ENCODE peak calls at places on chromosome 15, in ten cellular contexts. One of them, this sample, is unnamed.

GRCh38 chr15:45402955-45403892 is 24.9 kb upstream of the GATM start:
- DNase-seq in mesothelial cell of epicardium: peak; percentile 43
- DNase-seq in breast epithelium: no peak
- DNase-seq in MM.1S: peak; percentile 44
- DNase-seq in cardiac fibroblast: peak; percentile 74
- DNase-seq in AG09319: no peak
- DNase-seq in foreskin keratinocyte: peak; percentile 79
- DNase-seq in GM23338: peak; percentile 49
- DNase-seq in GM12865: peak; percentile 61
- DNase-seq in GM10248: peak; percentile 44
- DNase-seq in this sample: peak; percentile 43

GRCh38 chr15:95249524-95249923 is 1018.2 kb downstream of the MCTP2 start:
- DNase-seq in foreskin keratinocyte: no peak
- DNase-seq in mesothelial cell of epicardium: no peak
- DNase-seq in GM23338: no peak
- DNase-seq in MM.1S: no peak
- DNase-seq in cardiac fibroblast: no peak
- DNase-seq in GM12865: no peak
- DNase-seq in breast epithelium: no peak
- DNase-seq in GM10248: no peak
- DNase-seq in AG09319: no peak
- DNase-seq in this sample: no peak

GRCh38 chr15:88882745-88883144 is 12.6 kb downstream of the HAPLN3 start:
- DNase-seq in mesothelial cell of epicardium: no peak
- DNase-seq in GM10248: no peak
- DNase-seq in cardiac fibroblast: peak; percentile 61
- DNase-seq in GM12865: no peak
- DNase-seq in foreskin keratinocyte: no peak
- DNase-seq in GM23338: no peak
- DNase-seq in MM.1S: no peak
- DNase-seq in breast epithelium: no peak
- DNase-seq in AG09319: no peak
- DNase-seq in this sample: peak; percentile 65

GRCh38 chr15:58258501-58259274 is 120.5 kb downstream of the AQP9 start:
- DNase-seq in MM.1S: no peak
- DNase-seq in AG09319: no peak
- DNase-seq in GM12865: no peak
- DNase-seq in mesothelial cell of epicardium: no peak
- DNase-seq in GM10248: no peak
- DNase-seq in cardiac fibroblast: no peak
- DNase-seq in breast epithelium: no peak
- DNase-seq in foreskin keratinocyte: peak; percentile 96
- DNase-seq in GM23338: peak; percentile 28
- DNase-seq in this sample: no peak

GRCh38 chr15:98485451-98485850 is 162.9 kb upstream of the IGF1R start:
- DNase-seq in GM12865: no peak
- DNase-seq in breast epithelium: no peak
- DNase-seq in cardiac fibroblast: no peak
- DNase-seq in mesothelial cell of epicardium: no peak
- DNase-seq in AG09319: no peak
- DNase-seq in GM10248: no peak
- DNase-seq in foreskin keratinocyte: no peak
- DNase-seq in MM.1S: no peak
- DNase-seq in GM23338: no peak
- DNase-seq in this sample: no peak

GRCh38 chr15:55897560-55898336 is 95.7 kb downstream of the NEDD4 start:
- DNase-seq in mesothelial cell of epicardium: no peak
- DNase-seq in AG09319: no peak
- DNase-seq in breast epithelium: no peak
- DNase-seq in cardiac fibroblast: peak; percentile 77
- DNase-seq in GM12865: peak; percentile 7
- DNase-seq in GM23338: peak; percentile 85
- DNase-seq in GM10248: peak; percentile 32
- DNase-seq in MM.1S: no peak
- DNase-seq in foreskin keratinocyte: peak; percentile 94
- DNase-seq in this sample: peak; percentile 42

GRCh38 chr15:78374436-78375393 is 34.6 kb downstream of the CRABP1 start:
- DNase-seq in foreskin keratinocyte: peak; percentile 75
- DNase-seq in mesothelial cell of epicardium: no peak
- DNase-seq in GM12865: peak; percentile 13
- DNase-seq in MM.1S: no peak
- DNase-seq in AG09319: no peak
- DNase-seq in GM23338: no peak
- DNase-seq in GM10248: no peak
- DNase-seq in breast epithelium: peak; percentile 39
- DNase-seq in cardiac fibroblast: no peak
- DNase-seq in this sample: no peak

GRCh38 chr15:99345832-99346462 is 94.7 kb downstream of the LRRC28 start:
- DNase-seq in AG09319: no peak
- DNase-seq in mesothelial cell of epicardium: no peak
- DNase-seq in MM.1S: no peak
- DNase-seq in breast epithelium: no peak
- DNase-seq in GM12865: no peak
- DNase-seq in cardiac fibroblast: no peak
- DNase-seq in foreskin keratinocyte: no peak
- DNase-seq in GM10248: no peak
- DNase-seq in GM23338: no peak
- DNase-seq in this sample: no peak

GRCh38 chr15:79315623-79316328 is 4.9 kb downstream of the TMED3 start:
- DNase-seq in GM23338: no peak
- DNase-seq in foreskin keratinocyte: no peak
- DNase-seq in breast epithelium: no peak
- DNase-seq in MM.1S: no peak
- DNase-seq in cardiac fibroblast: no peak
- DNase-seq in mesothelial cell of epicardium: no peak
- DNase-seq in AG09319: no peak
- DNase-seq in GM10248: no peak
- DNase-seq in GM12865: no peak
- DNase-seq in this sample: no peak

GRCh38 chr15:55224892-55225291 is 28.2 kb upstream of the RSL24D1 start:
- DNase-seq in breast epithelium: no peak
- DNase-seq in MM.1S: no peak
- DNase-seq in GM10248: no peak
- DNase-seq in mesothelial cell of epicardium: no peak
- DNase-seq in AG09319: no peak
- DNase-seq in cardiac fibroblast: peak; percentile 26
- DNase-seq in GM12865: peak; percentile 21
- DNase-seq in GM23338: no peak
- DNase-seq in foreskin keratinocyte: no peak
- DNase-seq in this sample: no peak

GRCh38 chr15:42059661-42060476 is 34.5 kb downstream of the PLA2G4D start:
- DNase-seq in GM23338: peak; percentile 78
- DNase-seq in breast epithelium: peak; percentile 30
- DNase-seq in cardiac fibroblast: peak; percentile 60
- DNase-seq in MM.1S: peak; percentile 58
- DNase-seq in foreskin keratinocyte: no peak
- DNase-seq in mesothelial cell of epicardium: peak; percentile 72
- DNase-seq in GM10248: peak; percentile 65
- DNase-seq in AG09319: no peak
- DNase-seq in GM12865: peak; percentile 67
- DNase-seq in this sample: peak; percentile 7

GRCh38 chr15:44775923-44776322 is 39.6 kb downstream of the TRIM69 start:
- DNase-seq in cardiac fibroblast: peak; percentile 23
- DNase-seq in foreskin keratinocyte: peak; percentile 81
- DNase-seq in MM.1S: peak; percentile 24
- DNase-seq in GM23338: no peak
- DNase-seq in breast epithelium: no peak
- DNase-seq in GM12865: peak; percentile 40
- DNase-seq in AG09319: no peak
- DNase-seq in mesothelial cell of epicardium: no peak
- DNase-seq in GM10248: no peak
- DNase-seq in this sample: no peak

GRCh38 chr15:69862540-69862939 is 235.2 kb downstream of the TLE3 start:
- DNase-seq in breast epithelium: no peak
- DNase-seq in GM23338: no peak
- DNase-seq in MM.1S: no peak
- DNase-seq in cardiac fibroblast: peak; percentile 14
- DNase-seq in foreskin keratinocyte: no peak
- DNase-seq in GM12865: no peak
- DNase-seq in mesothelial cell of epicardium: no peak
- DNase-seq in AG09319: peak; percentile 19
- DNase-seq in GM10248: no peak
- DNase-seq in this sample: no peak

GRCh38 chr15:73318463-73319351 is 50.1 kb downstream of the HCN4 start:
- DNase-seq in cardiac fibroblast: no peak
- DNase-seq in AG09319: no peak
- DNase-seq in GM12865: peak; percentile 71
- DNase-seq in GM23338: peak; percentile 87
- DNase-seq in GM10248: peak; percentile 72
- DNase-seq in foreskin keratinocyte: no peak
- DNase-seq in MM.1S: no peak
- DNase-seq in mesothelial cell of epicardium: no peak
- DNase-seq in breast epithelium: no peak
- DNase-seq in this sample: no peak

GRCh38 chr15:52678036-52678467 is 1.1 kb downstream of the ATOSA start:
- DNase-seq in GM10248: peak; percentile 40
- DNase-seq in MM.1S: peak; percentile 83
- DNase-seq in GM23338: peak; percentile 60
- DNase-seq in mesothelial cell of epicardium: peak; percentile 45
- DNase-seq in AG09319: no peak
- DNase-seq in breast epithelium: peak; percentile 58
- DNase-seq in cardiac fibroblast: peak; percentile 71
- DNase-seq in GM12865: peak; percentile 82
- DNase-seq in foreskin keratinocyte: peak; percentile 60
- DNase-seq in this sample: peak; percentile 60
- TF ChIP-seq CTCF in GM10248: peak; percentile 15
- TF ChIP-seq CTCF in MM.1S: peak; percentile 37
- TF ChIP-seq CTCF in GM23338: peak; percentile 20
- TF ChIP-seq CTCF in mesothelial cell of epicardium: no peak
- TF ChIP-seq CTCF in AG09319: peak; percentile 24
- TF ChIP-seq CTCF in breast epithelium: no peak
- TF ChIP-seq CTCF in cardiac fibroblast: no peak
- TF ChIP-seq CTCF in GM12865: no peak
- TF ChIP-seq CTCF in foreskin keratinocyte: peak; percentile 52
- TF ChIP-seq CTCF in this sample: no peak

GRCh38 chr15:31193291-31193690 is 91.8 kb upstream of the TRPM1 start:
- DNase-seq in foreskin keratinocyte: no peak
- DNase-seq in MM.1S: no peak
- DNase-seq in cardiac fibroblast: no peak
- DNase-seq in breast epithelium: no peak
- DNase-seq in GM10248: no peak
- DNase-seq in AG09319: no peak
- DNase-seq in mesothelial cell of epicardium: no peak
- DNase-seq in GM23338: no peak
- DNase-seq in GM12865: no peak
- DNase-seq in this sample: no peak

GRCh38 chr15:31202953-31203352 is 101.4 kb upstream of the TRPM1 start:
- DNase-seq in foreskin keratinocyte: no peak
- DNase-seq in MM.1S: peak; percentile 79
- DNase-seq in GM12865: peak; percentile 64
- DNase-seq in GM10248: no peak
- DNase-seq in mesothelial cell of epicardium: no peak
- DNase-seq in AG09319: no peak
- DNase-seq in breast epithelium: no peak
- DNase-seq in cardiac fibroblast: no peak
- DNase-seq in GM23338: no peak
- DNase-seq in this sample: no peak

GRCh38 chr15:31197497-31198414 is 96.2 kb upstream of the TRPM1 start:
- DNase-seq in GM10248: peak; percentile 65
- DNase-seq in AG09319: no peak
- DNase-seq in mesothelial cell of epicardium: no peak
- DNase-seq in GM12865: peak; percentile 83
- DNase-seq in breast epithelium: no peak
- DNase-seq in foreskin keratinocyte: no peak
- DNase-seq in MM.1S: peak; percentile 42
- DNase-seq in cardiac fibroblast: peak; percentile 34
- DNase-seq in GM23338: peak; percentile 80
- DNase-seq in this sample: peak; percentile 12
- TF ChIP-seq CTCF in GM10248: peak; percentile 66
- TF ChIP-seq CTCF in AG09319: peak; percentile 54
- TF ChIP-seq CTCF in mesothelial cell of epicardium: peak; percentile 63
- TF ChIP-seq CTCF in GM12865: peak; percentile 87
- TF ChIP-seq CTCF in breast epithelium: no peak
- TF ChIP-seq CTCF in foreskin keratinocyte: peak; percentile 68
- TF ChIP-seq CTCF in MM.1S: peak; percentile 87
- TF ChIP-seq CTCF in cardiac fibroblast: peak; percentile 75
- TF ChIP-seq CTCF in GM23338: peak; percentile 82
- TF ChIP-seq CTCF in this sample: peak; percentile 84

DNA sequence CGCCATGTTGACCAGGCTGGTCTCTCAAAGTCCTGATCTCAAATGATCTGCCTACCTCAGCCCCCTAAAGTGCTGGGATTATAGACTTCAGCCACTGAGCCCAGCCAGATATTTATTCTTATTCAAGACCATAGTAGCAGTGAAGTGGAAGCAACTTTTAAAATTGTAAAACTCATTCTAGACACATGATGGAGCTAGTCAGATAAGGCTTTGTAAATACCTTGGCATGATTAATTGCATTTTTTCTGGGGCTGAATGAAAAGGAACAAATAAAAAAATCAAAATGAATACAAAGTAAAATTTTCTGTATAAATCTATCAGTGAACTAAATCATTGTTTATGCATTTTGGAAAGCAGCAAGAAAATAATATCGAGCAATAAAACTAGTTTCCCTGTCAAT is 4.1 kb upstream of the MYO1E start:
- DNase-seq in GM23338: no peak
- DNase-seq in foreskin keratinocyte: no peak
- DNase-seq in mesothelial cell of epicardium: no peak
- DNase-seq in GM10248: no peak
- DNase-seq in MM.1S: no peak
- DNase-seq in GM12865: peak; percentile 41
- DNase-seq in cardiac fibroblast: peak; percentile 45
- DNase-seq in breast epithelium: no peak
- DNase-seq in AG09319: no peak
- DNase-seq in this sample: peak; percentile 21
- TF ChIP-seq CTCF in GM23338: peak; percentile 15
- TF ChIP-seq CTCF in foreskin keratinocyte: peak; percentile 59
- TF ChIP-seq CTCF in mesothelial cell of epicardium: no peak
- TF ChIP-seq CTCF in GM10248: peak; percentile 36
- TF ChIP-seq CTCF in MM.1S: no peak
- TF ChIP-seq CTCF in GM12865: no peak
- TF ChIP-seq CTCF in cardiac fibroblast: no peak
- TF ChIP-seq CTCF in breast epithelium: no peak
- TF ChIP-seq CTCF in AG09319: peak; percentile 12
- TF ChIP-seq CTCF in this sample: peak; percentile 51

GRCh38 chr15:31206386-31207174 is 105.1 kb upstream of the TRPM1 start:
- DNase-seq in foreskin keratinocyte: no peak
- DNase-seq in MM.1S: no peak
- DNase-seq in GM12865: no peak
- DNase-seq in breast epithelium: no peak
- DNase-seq in GM10248: no peak
- DNase-seq in GM23338: no peak
- DNase-seq in cardiac fibroblast: peak; percentile 18
- DNase-seq in AG09319: no peak
- DNase-seq in mesothelial cell of epicardium: peak; percentile 17
- DNase-seq in this sample: no peak

GRCh38 chr15:31203999-31204398 is 102.5 kb upstream of the TRPM1 start:
- DNase-seq in MM.1S: no peak
- DNase-seq in GM23338: no peak
- DNase-seq in cardiac fibroblast: no peak
- DNase-seq in breast epithelium: no peak
- DNase-seq in foreskin keratinocyte: no peak
- DNase-seq in GM12865: no peak
- DNase-seq in GM10248: no peak
- DNase-seq in AG09319: no peak
- DNase-seq in mesothelial cell of epicardium: no peak
- DNase-seq in this sample: no peak

DNA sequence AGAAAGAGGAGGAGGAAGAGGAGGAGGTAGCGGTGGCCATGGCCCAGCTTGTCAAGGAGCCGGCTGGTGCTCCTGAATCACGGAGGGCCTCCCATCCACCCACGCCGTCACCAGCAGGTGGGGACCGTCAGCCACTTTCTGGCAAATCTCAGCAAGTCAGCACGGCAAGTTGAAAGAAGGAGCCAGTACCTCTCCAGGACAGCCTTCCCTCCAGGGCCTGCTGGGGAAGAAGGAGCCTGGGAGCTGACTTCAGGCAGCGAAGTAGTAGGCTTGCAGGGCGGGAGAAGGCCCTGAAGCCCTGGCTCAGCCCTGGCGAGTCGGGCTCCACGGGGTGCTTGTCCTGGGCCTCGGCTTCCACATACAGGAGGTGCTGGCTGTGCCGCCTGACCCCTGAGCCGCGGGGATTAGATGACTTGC is 99.2 kb upstream of the TRPM1 start:
- DNase-seq in AG09319: no peak
- DNase-seq in mesothelial cell of epicardium: peak; percentile 84
- DNase-seq in breast epithelium: peak; percentile 36
- DNase-seq in GM23338: peak; percentile 70
- DNase-seq in GM12865: peak; percentile 81
- DNase-seq in MM.1S: peak; percentile 75
- DNase-seq in GM10248: no peak
- DNase-seq in cardiac fibroblast: peak; percentile 61
- DNase-seq in foreskin keratinocyte: peak; percentile 54
- DNase-seq in this sample: peak; percentile 2
- TF ChIP-seq CTCF in AG09319: peak; percentile 30
- TF ChIP-seq CTCF in mesothelial cell of epicardium: peak; percentile 49
- TF ChIP-seq CTCF in breast epithelium: peak; percentile 40
- TF ChIP-seq CTCF in GM23338: peak; percentile 43
- TF ChIP-seq CTCF in GM12865: peak; percentile 57
- TF ChIP-seq CTCF in MM.1S: peak; percentile 69
- TF ChIP-seq CTCF in GM10248: peak; percentile 74
- TF ChIP-seq CTCF in cardiac fibroblast: peak; percentile 57
- TF ChIP-seq CTCF in foreskin keratinocyte: peak; percentile 74
- TF ChIP-seq CTCF in this sample: peak; percentile 36